ENCODE peak calls at places on chromosomes 2 and 18, in ten cellular contexts. One of them, this sample, is unnamed.

GRCh38 chr18:58615150-58616132 is 13.4 kb downstream of the ALPK2 start:
- DNase-seq in hepatocyte: no peak
- DNase-seq in cardiac muscle cell: no peak
- DNase-seq in IMR-90: peak; percentile 30
- DNase-seq in body of pancreas: peak; percentile 20
- DNase-seq in heart right ventricle: no peak
- DNase-seq in transverse colon: peak; percentile 21
- DNase-seq in HAP-1: no peak
- DNase-seq in choroid plexus epithelial cell: no peak
- DNase-seq in AG04449: no peak
- DNase-seq in this sample: peak; percentile 20

GRCh38 chr2:12348216-12348615 is 368.5 kb upstream of the TRIB2 start:
- DNase-seq in hepatocyte: no peak
- DNase-seq in cardiac muscle cell: no peak
- DNase-seq in IMR-90: no peak
- DNase-seq in body of pancreas: no peak
- DNase-seq in heart right ventricle: no peak
- DNase-seq in transverse colon: no peak
- DNase-seq in HAP-1: no peak
- DNase-seq in choroid plexus epithelial cell: no peak
- DNase-seq in AG04449: no peak
- DNase-seq in this sample: no peak

GRCh38 chr2:43225093-43225787 is 1.2 kb downstream of the ZFP36L2 start:
- DNase-seq in hepatocyte: peak; percentile 70
- DNase-seq in cardiac muscle cell: peak; percentile 45
- DNase-seq in IMR-90: peak; percentile 64
- DNase-seq in body of pancreas: peak; percentile 65
- DNase-seq in heart right ventricle: peak; percentile 55
- DNase-seq in transverse colon: peak; percentile 65
- DNase-seq in HAP-1: no peak
- DNase-seq in choroid plexus epithelial cell: peak; percentile 84
- DNase-seq in AG04449: no peak
- DNase-seq in this sample: peak; percentile 51

GRCh38 chr18:35137632-35138031 is 96.4 kb downstream of the MAPRE2 start:
- DNase-seq in hepatocyte: no peak
- DNase-seq in cardiac muscle cell: no peak
- DNase-seq in IMR-90: no peak
- DNase-seq in body of pancreas: no peak
- DNase-seq in heart right ventricle: no peak
- DNase-seq in transverse colon: no peak
- DNase-seq in HAP-1: no peak
- DNase-seq in choroid plexus epithelial cell: no peak
- DNase-seq in AG04449: no peak
- DNase-seq in this sample: no peak

GRCh38 chr2:200618590-200619021 is 32.8 kb downstream of the AOX1 start:
- DNase-seq in hepatocyte: peak; percentile 16
- DNase-seq in cardiac muscle cell: no peak
- DNase-seq in IMR-90: peak; percentile 78
- DNase-seq in body of pancreas: no peak
- DNase-seq in heart right ventricle: no peak
- DNase-seq in transverse colon: no peak
- DNase-seq in HAP-1: no peak
- DNase-seq in choroid plexus epithelial cell: peak; percentile 91
- DNase-seq in AG04449: peak; percentile 45
- DNase-seq in this sample: no peak

GRCh38 chr2:171598713-171599319 is 76.5 kb downstream of the CYBRD1 start:
- DNase-seq in hepatocyte: peak; percentile 79
- DNase-seq in cardiac muscle cell: peak; percentile 75
- DNase-seq in IMR-90: peak; percentile 77
- DNase-seq in body of pancreas: peak; percentile 59
- DNase-seq in heart right ventricle: no peak
- DNase-seq in transverse colon: peak; percentile 34
- DNase-seq in HAP-1: peak; percentile 84
- DNase-seq in choroid plexus epithelial cell: peak; percentile 88
- DNase-seq in AG04449: no peak
- DNase-seq in this sample: peak; percentile 46

GRCh38 chr18:72941001-72941400 is 73.2 kb upstream of the NETO1 start:
- DNase-seq in hepatocyte: no peak
- DNase-seq in cardiac muscle cell: peak; percentile 1
- DNase-seq in IMR-90: no peak
- DNase-seq in body of pancreas: no peak
- DNase-seq in heart right ventricle: no peak
- DNase-seq in transverse colon: no peak
- DNase-seq in HAP-1: no peak
- DNase-seq in choroid plexus epithelial cell: peak; percentile 1
- DNase-seq in AG04449: no peak
- DNase-seq in this sample: no peak

GRCh38 chr2:241680827-241681599 is 5.6 kb downstream of the DTYMK start:
- DNase-seq in hepatocyte: peak; percentile 61
- DNase-seq in cardiac muscle cell: no peak
- DNase-seq in IMR-90: peak; percentile 99
- DNase-seq in body of pancreas: peak; percentile 43
- DNase-seq in heart right ventricle: no peak
- DNase-seq in transverse colon: no peak
- DNase-seq in HAP-1: no peak
- DNase-seq in choroid plexus epithelial cell: peak; percentile 98
- DNase-seq in AG04449: peak; percentile 93
- DNase-seq in this sample: no peak

GRCh38 chr2:44358498-44358897 is 2.8 kb downstream of the PREPL start:
- DNase-seq in hepatocyte: no peak
- DNase-seq in cardiac muscle cell: no peak
- DNase-seq in IMR-90: peak; percentile 70
- DNase-seq in body of pancreas: peak; percentile 89
- DNase-seq in heart right ventricle: no peak
- DNase-seq in transverse colon: peak; percentile 59
- DNase-seq in HAP-1: no peak
- DNase-seq in choroid plexus epithelial cell: peak; percentile 78
- DNase-seq in AG04449: no peak
- DNase-seq in this sample: peak; percentile 37

GRCh38 chr2:81060971-81061370 is 756.4 kb upstream of the LRRTM1 start:
- DNase-seq in hepatocyte: no peak
- DNase-seq in cardiac muscle cell: no peak
- DNase-seq in IMR-90: no peak
- DNase-seq in body of pancreas: no peak
- DNase-seq in heart right ventricle: no peak
- DNase-seq in transverse colon: no peak
- DNase-seq in HAP-1: no peak
- DNase-seq in choroid plexus epithelial cell: no peak
- DNase-seq in AG04449: no peak
- DNase-seq in this sample: no peak

GRCh38 chr2:12044857-12045256 is 298.4 kb downstream of the LPIN1 start:
- DNase-seq in hepatocyte: no peak
- DNase-seq in cardiac muscle cell: no peak
- DNase-seq in IMR-90: no peak
- DNase-seq in body of pancreas: peak; percentile 9
- DNase-seq in heart right ventricle: no peak
- DNase-seq in transverse colon: no peak
- DNase-seq in HAP-1: no peak
- DNase-seq in choroid plexus epithelial cell: no peak
- DNase-seq in AG04449: no peak
- DNase-seq in this sample: no peak

GRCh38 chr2:43065871-43066270 is 160.5 kb downstream of the ZFP36L2 start:
- DNase-seq in hepatocyte: no peak
- DNase-seq in cardiac muscle cell: no peak
- DNase-seq in IMR-90: no peak
- DNase-seq in body of pancreas: no peak
- DNase-seq in heart right ventricle: no peak
- DNase-seq in transverse colon: no peak
- DNase-seq in HAP-1: no peak
- DNase-seq in choroid plexus epithelial cell: no peak
- DNase-seq in AG04449: no peak
- DNase-seq in this sample: no peak

GRCh38 chr2:159846564-159846963 is 48.6 kb upstream of the CD302 start:
- DNase-seq in hepatocyte: no peak
- DNase-seq in cardiac muscle cell: no peak
- DNase-seq in IMR-90: no peak
- DNase-seq in body of pancreas: no peak
- DNase-seq in heart right ventricle: no peak
- DNase-seq in transverse colon: no peak
- DNase-seq in HAP-1: no peak
- DNase-seq in choroid plexus epithelial cell: no peak
- DNase-seq in AG04449: no peak
- DNase-seq in this sample: no peak

GRCh38 chr2:197786010-197786877 is 1.1 kb upstream of the BOLL start:
- DNase-seq in hepatocyte: peak; percentile 48
- DNase-seq in cardiac muscle cell: peak; percentile 40
- DNase-seq in IMR-90: no peak
- DNase-seq in body of pancreas: peak; percentile 16
- DNase-seq in heart right ventricle: peak; percentile 33
- DNase-seq in transverse colon: peak; percentile 41
- DNase-seq in HAP-1: no peak
- DNase-seq in choroid plexus epithelial cell: no peak
- DNase-seq in AG04449: no peak
- DNase-seq in this sample: peak; percentile 45

GRCh38 chr2:241882090-241882625 is 12.6 kb downstream of the RTP5 start:
- DNase-seq in hepatocyte: no peak
- DNase-seq in cardiac muscle cell: no peak
- DNase-seq in IMR-90: no peak
- DNase-seq in body of pancreas: peak; percentile 90
- DNase-seq in heart right ventricle: peak; percentile 46
- DNase-seq in transverse colon: peak; percentile 68
- DNase-seq in HAP-1: peak; percentile 7
- DNase-seq in choroid plexus epithelial cell: peak; percentile 23
- DNase-seq in AG04449: no peak
- DNase-seq in this sample: peak; percentile 72

GRCh38 chr2:10329584-10329879 is 26.8 kb downstream of the HPCAL1 start:
- DNase-seq in hepatocyte: no peak
- DNase-seq in cardiac muscle cell: no peak
- DNase-seq in IMR-90: no peak
- DNase-seq in body of pancreas: no peak
- DNase-seq in heart right ventricle: no peak
- DNase-seq in transverse colon: no peak
- DNase-seq in HAP-1: no peak
- DNase-seq in choroid plexus epithelial cell: no peak
- DNase-seq in AG04449: no peak
- DNase-seq in this sample: no peak
- H3K4me3 ChIP-seq in hepatocyte: no peak overlapping the region
- H3K4me3 ChIP-seq in cardiac muscle cell: no peak overlapping the region
- H3K4me3 ChIP-seq in IMR-90: no peak overlapping the region
- H3K4me3 ChIP-seq in body of pancreas: no peak overlapping the region
- H3K4me3 ChIP-seq in heart right ventricle: no peak overlapping the region
- H3K4me3 ChIP-seq in transverse colon: no peak overlapping the region
- H3K4me3 ChIP-seq in HAP-1: no peak overlapping the region
- H3K4me3 ChIP-seq in choroid plexus epithelial cell: no peak overlapping the region
- H3K4me3 ChIP-seq in AG04449: no peak overlapping the region
- H3K4me3 ChIP-seq in this sample: no peak overlapping the region

GRCh38 chr2:237701033-237701858 is 73.9 kb downstream of the LRRFIP1 start:
- DNase-seq in hepatocyte: no peak
- DNase-seq in cardiac muscle cell: no peak
- DNase-seq in IMR-90: no peak
- DNase-seq in body of pancreas: no peak
- DNase-seq in heart right ventricle: no peak
- DNase-seq in transverse colon: no peak
- DNase-seq in HAP-1: no peak
- DNase-seq in choroid plexus epithelial cell: no peak
- DNase-seq in AG04449: no peak
- DNase-seq in this sample: no peak

GRCh38 chr2:237701859-237702370 is 74.5 kb downstream of the LRRFIP1 start:
- DNase-seq in hepatocyte: no peak
- DNase-seq in cardiac muscle cell: no peak
- DNase-seq in IMR-90: no peak
- DNase-seq in body of pancreas: no peak
- DNase-seq in heart right ventricle: no peak
- DNase-seq in transverse colon: no peak
- DNase-seq in HAP-1: no peak
- DNase-seq in choroid plexus epithelial cell: no peak
- DNase-seq in AG04449: no peak
- DNase-seq in this sample: no peak

GRCh38 chr2:237699870-237700582 is 72.6 kb downstream of the LRRFIP1 start:
- DNase-seq in hepatocyte: no peak
- DNase-seq in cardiac muscle cell: no peak
- DNase-seq in IMR-90: no peak
- DNase-seq in body of pancreas: no peak
- DNase-seq in heart right ventricle: no peak
- DNase-seq in transverse colon: no peak
- DNase-seq in HAP-1: no peak
- DNase-seq in choroid plexus epithelial cell: no peak
- DNase-seq in AG04449: no peak
- DNase-seq in this sample: no peak

GRCh38 chr2:237702439-237703397 is 75.3 kb downstream of the LRRFIP1 start:
- DNase-seq in hepatocyte: peak; percentile 72
- DNase-seq in cardiac muscle cell: peak; percentile 73
- DNase-seq in IMR-90: peak; percentile 75
- DNase-seq in body of pancreas: peak; percentile 49
- DNase-seq in heart right ventricle: peak; percentile 51
- DNase-seq in transverse colon: peak; percentile 53
- DNase-seq in HAP-1: no peak
- DNase-seq in choroid plexus epithelial cell: peak; percentile 83
- DNase-seq in AG04449: no peak
- DNase-seq in this sample: peak; percentile 16

DNA sequence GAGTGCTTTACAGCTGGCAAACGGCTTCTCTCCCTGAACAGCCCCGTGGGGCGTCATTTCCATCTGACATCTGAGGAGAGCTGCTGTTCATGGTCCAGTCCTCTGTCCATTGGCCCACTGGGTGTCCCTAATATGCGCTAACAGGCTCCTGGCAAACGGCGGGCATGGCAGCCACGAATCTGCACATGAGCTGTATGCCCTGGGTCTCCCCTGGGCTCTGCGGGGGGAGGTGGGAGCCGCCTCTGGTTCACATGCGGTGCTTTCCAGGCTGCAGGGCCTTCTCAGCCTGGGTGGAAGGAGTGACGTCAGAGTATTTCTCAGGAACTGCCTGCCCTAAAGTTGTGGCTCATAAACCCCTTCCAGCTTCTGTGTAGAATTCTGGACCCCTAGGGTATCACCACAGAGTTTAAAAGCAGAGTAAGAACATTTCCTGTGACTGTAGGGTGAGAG is 73.2 kb downstream of the LRRFIP1 start:
- DNase-seq in hepatocyte: peak; percentile 70
- DNase-seq in cardiac muscle cell: peak; percentile 30
- DNase-seq in IMR-90: peak; percentile 91
- DNase-seq in body of pancreas: no peak
- DNase-seq in heart right ventricle: peak; percentile 66
- DNase-seq in transverse colon: peak; percentile 46
- DNase-seq in HAP-1: no peak
- DNase-seq in choroid plexus epithelial cell: peak; percentile 93
- DNase-seq in AG04449: no peak
- DNase-seq in this sample: peak; percentile 47
- H3K4me3 ChIP-seq in hepatocyte: no peak overlapping the region
- H3K4me3 ChIP-seq in cardiac muscle cell: no peak overlapping the region
- H3K4me3 ChIP-seq in IMR-90: no peak overlapping the region
- H3K4me3 ChIP-seq in body of pancreas: no peak overlapping the region
- H3K4me3 ChIP-seq in heart right ventricle: no peak overlapping the region
- H3K4me3 ChIP-seq in transverse colon: no peak overlapping the region
- H3K4me3 ChIP-seq in HAP-1: no peak overlapping the region
- H3K4me3 ChIP-seq in choroid plexus epithelial cell: no peak overlapping the region
- H3K4me3 ChIP-seq in AG04449: no peak overlapping the region
- H3K4me3 ChIP-seq in this sample: no peak overlapping the region

GRCh38 chr2:61950133-61950560 is 44.7 kb downstream of the COMMD1 start:
- DNase-seq in hepatocyte: no peak
- DNase-seq in cardiac muscle cell: no peak
- DNase-seq in IMR-90: peak; percentile 8
- DNase-seq in body of pancreas: no peak
- DNase-seq in heart right ventricle: no peak
- DNase-seq in transverse colon: no peak
- DNase-seq in HAP-1: no peak
- DNase-seq in choroid plexus epithelial cell: no peak
- DNase-seq in AG04449: no peak
- DNase-seq in this sample: no peak
- H3K4me3 ChIP-seq in hepatocyte: no peak overlapping the region
- H3K4me3 ChIP-seq in cardiac muscle cell: no peak overlapping the region
- H3K4me3 ChIP-seq in IMR-90: no peak overlapping the region
- H3K4me3 ChIP-seq in body of pancreas: no peak overlapping the region
- H3K4me3 ChIP-seq in heart right ventricle: no peak overlapping the region
- H3K4me3 ChIP-seq in transverse colon: no peak overlapping the region
- H3K4me3 ChIP-seq in HAP-1: no peak overlapping the region
- H3K4me3 ChIP-seq in choroid plexus epithelial cell: no peak overlapping the region
- H3K4me3 ChIP-seq in AG04449: no peak overlapping the region
- H3K4me3 ChIP-seq in this sample: no peak overlapping the region

GRCh38 chr2:180071797-180072196 is 64.7 kb upstream of the CWC22 start:
- DNase-seq in hepatocyte: no peak
- DNase-seq in cardiac muscle cell: no peak
- DNase-seq in IMR-90: no peak
- DNase-seq in body of pancreas: no peak
- DNase-seq in heart right ventricle: no peak
- DNase-seq in transverse colon: no peak
- DNase-seq in HAP-1: no peak
- DNase-seq in choroid plexus epithelial cell: no peak
- DNase-seq in AG04449: no peak
- DNase-seq in this sample: no peak
- H3K4me3 ChIP-seq in hepatocyte: no peak overlapping the region
- H3K4me3 ChIP-seq in cardiac muscle cell: no peak overlapping the region
- H3K4me3 ChIP-seq in IMR-90: no peak overlapping the region
- H3K4me3 ChIP-seq in body of pancreas: no peak overlapping the region
- H3K4me3 ChIP-seq in heart right ventricle: no peak overlapping the region
- H3K4me3 ChIP-seq in transverse colon: no peak overlapping the region
- H3K4me3 ChIP-seq in HAP-1: no peak overlapping the region
- H3K4me3 ChIP-seq in choroid plexus epithelial cell: no peak overlapping the region
- H3K4me3 ChIP-seq in AG04449: no peak overlapping the region
- H3K4me3 ChIP-seq in this sample: no peak overlapping the region